ENCODE peak calls at places on chromosome 9, in nine cellular contexts. H is mammary epithelial cell; T is right atrium auricular region; Y is stomach; Q is right cardiac atrium; R is naive thymus-derived CD4-positive, alpha-beta T cell; W is adrenal gland; C is A549; U is uterus. P is an unnamed sample.

GRCh38 chr9:935348-935965 is 41.0 kb upstream of the DMRT3 start:
- DNase-seq in Q (no peak), H (peak; percentile 17), R (no peak), C (no peak), U (no peak), W (no peak), Y (no peak), T (no peak), P (peak; percentile 68)

GRCh38 chr9:107918749-107919148 is 429.2 kb upstream of the KLF4 start:
- DNase-seq in Q (no peak), R (no peak), W (no peak), U (no peak), C (no peak), T (no peak), Y (peak; percentile 44), H (no peak), P (no peak)

GRCh38 chr9:33447404-33448158 is at the start of gene AQP3:
- DNase-seq in T (peak; percentile 71), C (peak; percentile 63), Q (peak; percentile 72), H (peak; percentile 44), Y (peak; percentile 79), W (peak; percentile 64), R (peak; percentile 76), U (peak; percentile 51), P (peak; percentile 82)

GRCh38 chr9:136603216-136603615 is 57.4 kb upstream of the NOTCH1 start:
- DNase-seq in W (no peak), U (no peak), Y (no peak), T (no peak), Q (no peak), R (no peak), H (no peak), C (no peak), P (no peak)

GRCh38 chr9:123710299-123710698 is 219.6 kb downstream of the DENND1A start:
- DNase-seq in C (peak; percentile 60), T (no peak), H (peak; percentile 70), R (no peak), U (no peak), Q (no peak), Y (no peak), W (no peak), P (no peak)

GRCh38 chr9:115494393-115494792 is 376.4 kb upstream of the TNC start:
- DNase-seq in U (no peak), Y (no peak), C (no peak), R (no peak), W (peak; percentile 4), H (no peak), T (no peak), Q (peak; percentile 43), P (no peak)

GRCh38 chr9:111301195-111301594 is 28.8 kb downstream of the OR2K2 start:
- DNase-seq in Y (no peak), C (peak; percentile 24), T (no peak), R (no peak), H (peak; percentile 36), U (no peak), Q (no peak), W (no peak), P (no peak)

GRCh38 chr9:85511746-85512145 is 230.0 kb downstream of the AGTPBP1 start:
- DNase-seq in T (no peak), R (no peak), H (no peak), Q (no peak), C (no peak), W (no peak), U (no peak), Y (no peak), P (no peak)

GRCh38 chr9:111232997-111233790 is 96.8 kb downstream of the OR2K2 start:
- DNase-seq in Y (no peak), C (no peak), H (no peak), Q (peak; percentile 24), R (no peak), U (no peak), W (no peak), T (no peak), P (peak; percentile 86)

GRCh38 chr9:15846611-15847010 is 293.8 kb downstream of the CCDC171 start:
- DNase-seq in Y (no peak), W (no peak), Q (no peak), U (no peak), T (no peak), R (no peak), H (no peak), C (no peak), P (no peak)

GRCh38 chr9:69115621-69116020 is 58.5 kb upstream of the TJP2 start:
- DNase-seq in C (no peak), U (no peak), H (no peak), W (no peak), T (no peak), Y (no peak), R (no peak), Q (no peak), P (no peak)

GRCh38 chr9:36893911-36894310 is 140.2 kb downstream of the PAX5 start:
- DNase-seq in R (no peak), H (no peak), U (no peak), Q (no peak), T (no peak), Y (no peak), W (no peak), C (no peak), P (no peak)

GRCh38 chr9:16136961-16137360 is 584.1 kb downstream of the CCDC171 start:
- DNase-seq in R (no peak), Q (peak; percentile 26), U (peak; percentile 70), C (peak; percentile 50), T (no peak), W (no peak), H (no peak), Y (no peak), P (peak; percentile 99)

GRCh38 chr9:22457448-22457847 is 10.8 kb downstream of the DMRTA1 start:
- DNase-seq in T (no peak), Y (no peak), U (no peak), W (no peak), H (no peak), R (no peak), C (no peak), Q (no peak), P (no peak)

DNA sequence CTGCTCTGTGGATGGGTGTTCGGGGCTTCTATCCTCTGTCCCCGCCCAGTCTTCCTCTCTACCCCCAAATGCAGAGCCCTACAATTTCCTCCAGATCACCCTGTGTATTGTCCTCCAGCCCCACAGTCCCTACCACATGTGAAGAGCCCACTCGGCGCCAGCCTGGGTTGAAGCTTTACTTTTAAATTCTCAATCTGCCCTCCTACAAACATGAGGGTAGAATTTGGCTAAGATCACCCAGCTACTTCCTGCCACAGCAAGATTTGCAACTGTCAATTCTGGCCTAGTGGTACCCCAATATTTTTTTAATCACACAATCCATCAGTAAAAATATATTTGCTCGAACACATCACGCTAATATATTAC is 3.9 kb downstream of the AKNA start:
- DNase-seq in Y (no peak), H (no peak), T (no peak), C (no peak), Q (no peak), U (no peak), R (no peak), W (no peak), P (no peak)
- H3K4me3 ChIP-seq in Y (peak overlapping the region; percentile 25), H (no peak overlapping the region), T (no peak overlapping the region), C (no peak overlapping the region), Q (no peak overlapping the region), U (no peak overlapping the region), R (peak overlapping the region; percentile 59), W (no peak overlapping the region), P (no peak overlapping the region)

GRCh38 chr9:121326130-121326838 is 43.8 kb downstream of the STOM start:
- DNase-seq in U (peak; percentile 93), Y (peak; percentile 43), W (peak; percentile 59), R (no peak), Q (peak; percentile 95), H (peak; percentile 23), C (peak; percentile 88), T (peak; percentile 98), P (no peak)
- H3K4me1 ChIP-seq in U (peaks cover 3% of the 10 kb centered on the region), Y (peaks cover 44% of the 10 kb centered on the region), W (no peaks in the 10 kb centered on the region), R (peaks cover under 1% of the 10 kb centered on the region), Q (peaks cover 14% of the 10 kb centered on the region), H (peaks cover 27% of the 10 kb centered on the region), C (peaks cover 61% of the 10 kb centered on the region), T (no peaks in the 10 kb centered on the region), P (peaks cover 5% of the 10 kb centered on the region)

GRCh38 chr9:37988041-37988440 is 81.0 kb downstream of the SHB start:
- DNase-seq in Y (no peak), H (no peak), R (no peak), C (no peak), W (peak; percentile 85), Q (no peak), T (no peak), U (no peak), P (peak; percentile 78)
- H3K27ac ChIP-seq in Y (no peak overlapping the region), H (no peak overlapping the region), R (no peak overlapping the region), C (no peak overlapping the region), W (peak overlapping the region; percentile 1), Q (peak overlapping the region; percentile 63), T (peak overlapping the region; percentile 84), U (no peak overlapping the region), P (peak overlapping the region; percentile 27)

GRCh38 chr9:95316274-95316673 is 1.2 kb downstream of the FANCC start:
- DNase-seq in Y (no peak), C (no peak), Q (no peak), H (no peak), R (no peak), U (no peak), T (no peak), W (no peak), P (no peak)
- H3K4me3 ChIP-seq in Y (peak overlapping the region; percentile 95), C (peak overlapping the region; percentile 81), Q (peak overlapping the region; percentile 80), H (peak overlapping the region; percentile 100), R (peak overlapping the region; percentile 85), U (peak overlapping the region; percentile 84), T (peak overlapping the region; percentile 86), W (peak overlapping the region; percentile 99), P (peak overlapping the region; percentile 84)

GRCh38 chr9:96360976-96361375 is 22.5 kb downstream of the SLC35D2 start:
- DNase-seq in C (no peak), Y (no peak), T (no peak), U (no peak), Q (no peak), W (no peak), R (no peak), H (no peak), P (no peak)
- H3K4me1 ChIP-seq in C (no peaks in the 10 kb centered on the region), Y (no peaks in the 10 kb centered on the region), T (no peaks in the 10 kb centered on the region), U (no peaks in the 10 kb centered on the region), Q (no peaks in the 10 kb centered on the region), W (no peaks in the 10 kb centered on the region), R (no peaks in the 10 kb centered on the region), H (no peaks in the 10 kb centered on the region), P (peaks cover 2% of the 10 kb centered on the region)

GRCh38 chr9:126326228-126327015 is at the start of gene MVB12B:
- DNase-seq in C (peak; percentile 20), U (peak; percentile 21), T (no peak), Y (peak; percentile 53), Q (peak; percentile 40), R (peak; percentile 53), H (no peak), W (peak; percentile 49), P (peak; percentile 65)
- H3K27ac ChIP-seq in C (peak within 1 kb of the TSS; percentile 96), U (peak within 1 kb of the TSS; percentile 74), T (peak within 1 kb of the TSS; percentile 73), Y (peak within 1 kb of the TSS; percentile 82), Q (peak within 1 kb of the TSS; percentile 69), R (peak within 1 kb of the TSS; percentile 59), H (no peak within 1 kb of the TSS), W (peak within 1 kb of the TSS; percentile 62), P (peak within 1 kb of the TSS; percentile 86)

P was measured in SJCRH30.